ENCODE peak calls at places on chromosome 14, in eight cellular contexts. J is stromal cell of bone marrow; I is GM23248; F is occipital lobe; N is SHP77 treated with DMSO at 0.1 percent for 48 hours; Q is activated naive CD4-positive, alpha-beta T cell; W is stimulated activated CD4-positive, alpha-beta T cell treated with anti-CD3 and anti-CD28 coated beads, Interleukin-1b, Interleukin-23, amount 100 ng/mL, for 4 hours; G is CD4-positive, CD25-positive, alpha-beta regulatory T cell. C is an unnamed sample.
A peak's percentile ranks its signal among the peaks of the same experiment; 100 is the strongest.

GRCh38 chr14:23910081-23910875 is 43.3 kb upstream of the DHRS4 start:
- DNase-seq in I (peak; percentile 78), Q (no peak), N (peak; percentile 41), W (no peak), J (peak; percentile 26), F (no peak), G (no peak), C (peak; percentile 18)

GRCh38 chr14:56474419-56475022 is 105.1 kb upstream of the TMEM260 start:
- DNase-seq in W (no peak), N (peak; percentile 21), J (peak; percentile 25), I (peak; percentile 59), G (peak; percentile 35), F (no peak), Q (no peak), C (peak; percentile 24)

GRCh38 chr14:68616255-68616902 is 176.5 kb downstream of the ZFP36L1 start:
- DNase-seq in F (no peak), I (peak; percentile 19), J (no peak), W (no peak), N (no peak), Q (no peak), G (no peak), C (no peak)

GRCh38 chr14:103476065-103476464 is 46.6 kb downstream of the CKB start:
- DNase-seq in Q (no peak), I (no peak), W (no peak), F (no peak), G (no peak), N (no peak), J (no peak), C (no peak)

GRCh38 chr14:100680439-100681051 is 46.1 kb upstream of the DLK1 start:
- DNase-seq in N (no peak), I (no peak), G (no peak), W (no peak), Q (no peak), J (no peak), F (no peak), C (no peak)

GRCh38 chr14:79405511-79405910 is 805.8 kb downstream of the DIO2 start:
- DNase-seq in G (no peak), Q (no peak), J (no peak), N (no peak), W (no peak), I (no peak), F (no peak), C (no peak)

GRCh38 chr14:101903111-101903561 is 61.2 kb upstream of the DYNC1H1 start:
- DNase-seq in Q (no peak), I (no peak), W (no peak), J (no peak), N (no peak), G (no peak), F (peak; percentile 47), C (no peak)

GRCh38 chr14:23357261-23357660 is 4.6 kb upstream of the SLC22A17 start:
- DNase-seq in J (no peak), N (no peak), W (no peak), Q (no peak), F (no peak), I (no peak), G (no peak), C (no peak)

GRCh38 chr14:99644723-99645544 is at the start of gene HHIPL1:
- DNase-seq in G (no peak), J (no peak), N (no peak), I (peak; percentile 66), W (no peak), F (no peak), Q (no peak), C (no peak)

GRCh38 chr14:96252323-96253052 is 3.5 kb upstream of the BDKRB1 start:
- DNase-seq in I (peak; percentile 57), F (no peak), G (no peak), J (no peak), W (no peak), Q (no peak), N (peak; percentile 75), C (no peak)

GRCh38 chr14:33957299-33957698 is 6.4 kb upstream of the EGLN3 start:
- DNase-seq in J (no peak), I (no peak), W (no peak), N (no peak), Q (no peak), F (no peak), G (no peak), C (no peak)

GRCh38 chr14:93105362-93105761 is 10.4 kb downstream of the ITPK1 start:
- DNase-seq in W (no peak), F (no peak), N (no peak), I (peak; percentile 71), Q (no peak), G (no peak), J (peak; percentile 54), C (no peak)

GRCh38 chr14:102295301-102295700 is 9.7 kb downstream of the MOK start:
- DNase-seq in Q (no peak), F (no peak), J (no peak), W (no peak), G (no peak), I (peak; percentile 51), N (no peak), C (no peak)

GRCh38 chr14:77475432-77476115 is 17.7 kb downstream of the AHSA1 start:
- DNase-seq in W (no peak), G (no peak), J (no peak), Q (no peak), N (no peak), F (no peak), I (no peak), C (no peak)

GRCh38 chr14:94310248-94310647 is 12.9 kb downstream of the SERPINA6 start:
- DNase-seq in Q (no peak), G (no peak), I (no peak), J (no peak), N (no peak), F (no peak), W (no peak), C (no peak)

GRCh38 chr14:57209561-57209960 is 59.1 kb downstream of the EXOC5 start:
- DNase-seq in W (no peak), I (peak; percentile 53), Q (no peak), G (no peak), F (no peak), N (no peak), J (no peak), C (no peak)

GRCh38 chr14:100824156-100824555 is 1.8 kb upstream of the MEG3 start:
- DNase-seq in F (peak; percentile 42), I (no peak), Q (no peak), G (no peak), J (no peak), N (no peak), W (no peak), C (peak; percentile 41)

GRCh38 chr14:49688701-49689030 is 652 bp upstream of the POLE2 start:
- DNase-seq in F (no peak), Q (no peak), N (peak; percentile 30), J (no peak), W (no peak), I (no peak), G (no peak), C (no peak)

GRCh38 chr14:89365071-89365801 is 51.8 kb downstream of the FOXN3 start:
- DNase-seq in Q (peak; percentile 18), J (no peak), N (no peak), W (peak; percentile 36), F (no peak), I (no peak), G (peak; percentile 67), C (no peak)

GRCh38 chr14:100303179-100303578 is 3.1 kb downstream of the SLC25A29 start:
- DNase-seq in J (no peak), N (no peak), W (no peak), G (no peak), I (peak; percentile 47), F (no peak), Q (no peak), C (no peak)

GRCh38 chr14:33589334-33589733 is 361.5 kb downstream of the EGLN3 start:
- DNase-seq in F (no peak), I (peak; percentile 93), G (no peak), N (no peak), W (no peak), Q (no peak), J (peak; percentile 54), C (peak; percentile 65)

GRCh38 chr14:24368562-24369252 is 723 bp downstream of the NFATC4 start:
- DNase-seq in G (peak; percentile 10), W (no peak), N (peak; percentile 32), Q (no peak), F (no peak), J (peak; percentile 75), I (peak; percentile 90), C (peak; percentile 81)

GRCh38 chr14:56339855-56340701 is 221.9 kb downstream of the PELI2 start:
- DNase-seq in G (peak; percentile 21), J (peak; percentile 94), N (peak; percentile 94), F (peak; percentile 56), W (peak; percentile 29), I (peak; percentile 98), Q (peak; percentile 38), C (peak; percentile 87)

GRCh38 chr14:67285876-67286452 is 44.7 kb downstream of the PALS1 start:
- DNase-seq in I (peak; percentile 62), F (no peak), N (peak; percentile 4), W (no peak), J (no peak), G (peak; percentile 22), Q (no peak), C (peak; percentile 33)